ENCODE peak calls at places on chromosomes 2 and 18, in nine cellular contexts. K is T-helper 9 cell; U is NCI-H82; V is ACHN; C is NCI-H2029 treated with DMSO at 0.1 percent for 48 hours; E is right cardiac atrium; Z is CD4-positive, alpha-beta T cell; F is activated naive CD8-positive, alpha-beta T cell treated with anti-CD3 and anti-CD28 coated beads, Interleukin-2, amount 50 U/mL, for 16 hours; O is activated naive CD4-positive, alpha-beta T cell treated with anti-CD3 and anti-CD28 coated beads, Interleukin-2, amount 50 U/mL, for 16 hours. I is an unnamed sample.

GRCh38 chr2:45178854-45179253 is 169.6 kb upstream of the SIX2 start:
- DNase-seq in U (no peak), V (no peak), Z (no peak), C (no peak), K (no peak), O (no peak), E (no peak), F (no peak), I (no peak)

GRCh38 chr2:172533687-172534086 is 22.2 kb upstream of the PDK1 start:
- DNase-seq in E (no peak), F (no peak), V (no peak), C (no peak), O (no peak), K (no peak), U (no peak), Z (no peak), I (no peak)

GRCh38 chr2:40155728-40156127 is 296.2 kb downstream of the SLC8A1 start:
- DNase-seq in O (no peak), U (peak), V (no peak), K (no peak), F (no peak), C (no peak), E (no peak), Z (no peak), I (no peak)

GRCh38 chr2:58140508-58141072 is 94.0 kb downstream of the VRK2 start:
- DNase-seq in F (no peak), V (no peak), U (no peak), Z (no peak), O (no peak), C (no peak), E (no peak), K (no peak), I (no peak)

GRCh38 chr2:29766191-29766590 is 155.2 kb downstream of the ALK start:
- DNase-seq in Z (no peak), U (no peak), V (no peak), K (no peak), F (no peak), E (no peak), O (no peak), C (no peak), I (no peak)

GRCh38 chr2:220241423-220241822 is 614.0 kb downstream of the SLC4A3 start:
- DNase-seq in U (no peak), K (no peak), Z (no peak), C (no peak), F (no peak), E (no peak), V (no peak), O (no peak), I (no peak)

GRCh38 chr18:323253-323622 is 55.4 kb upstream of the THOC1 start:
- DNase-seq in K (no peak), O (no peak), E (no peak), F (no peak), V (peak), U (no peak), C (no peak), Z (no peak), I (no peak)

GRCh38 chr18:72235422-72235821 is 308.7 kb downstream of the CBLN2 start:
- DNase-seq in U (no peak), V (no peak), Z (no peak), K (no peak), F (no peak), E (no peak), O (no peak), C (no peak), I (no peak)

GRCh38 chr2:154247503-154247902 is 375.8 kb downstream of the GALNT13 start:
- DNase-seq in O (no peak), E (no peak), F (no peak), C (no peak), Z (no peak), V (no peak), K (no peak), U (no peak), I (no peak)

GRCh38 chr2:73232471-73233153 is 427 bp downstream of the PRADC1 start:
- DNase-seq in C (no peak), U (peak), Z (no peak), O (no peak), V (no peak), K (no peak), F (no peak), E (no peak), I (peak)

GRCh38 chr2:46487667-46488333 is 8.4 kb downstream of the TMEM247 start:
- DNase-seq in C (no peak), F (no peak), E (peak), V (peak), U (no peak), O (no peak), K (no peak), Z (no peak), I (no peak)

GRCh38 chr2:38438536-38439225 is 61.6 kb upstream of the ATL2 start:
- DNase-seq in Z (no peak), U (peak), C (no peak), K (no peak), E (no peak), F (no peak), O (no peak), V (no peak), I (no peak)

GRCh38 chr2:40284797-40285196 is 167.1 kb downstream of the SLC8A1 start:
- DNase-seq in E (no peak), F (no peak), K (no peak), Z (no peak), U (no peak), V (peak), O (no peak), C (peak), I (no peak)

GRCh38 chr2:128304715-128305554 is 13.7 kb downstream of the HS6ST1 start:
- DNase-seq in Z (no peak), O (no peak), K (no peak), C (peak), E (peak), U (peak), F (no peak), V (peak), I (no peak)

GRCh38 chr2:159982842-159983785 is 79.3 kb downstream of the PLA2R1 start:
- DNase-seq in E (no peak), U (no peak), V (no peak), C (no peak), O (no peak), Z (no peak), F (no peak), K (no peak), I (no peak)

GRCh38 chr2:44616616-44617266 is 255.0 kb downstream of the CAMKMT start:
- DNase-seq in E (no peak), Z (no peak), C (no peak), K (no peak), V (no peak), F (no peak), O (no peak), U (no peak), I (no peak)

GRCh38 chr18:70380915-70381896 is 92.4 kb downstream of the SOCS6 start:
- DNase-seq in E (peak), O (no peak), V (no peak), U (peak), K (no peak), C (no peak), F (no peak), Z (no peak), I (no peak)